ENCODE peak calls at places on chromosomes 11 and 22, in ten cellular contexts. P is activated CD8-positive, alpha-beta T cell treated with anti-CD3 and anti-CD28 coated beads for 36 hours; K is PC-9; M is HFF-Myc; B is RWPE1; J is cardiac muscle cell; Y is HFFc6; E is WTC11; X is foreskin fibroblast; S is brain microvascular endothelial cell. H is an unnamed sample.

GRCh38 chr11:116694815-116695590 is 77.8 kb downstream of the BUD13 start:
- DNase-seq in S (no peak), J (no peak), K (no peak), E (no peak), X (no peak), B (peak), M (no peak), Y (no peak), P (no peak), H (no peak)

GRCh38 chr11:119427279-119427678 is 4.3 kb upstream of the THY1 start:
- DNase-seq in S (no peak), B (peak), K (peak), J (peak), E (no peak), P (no peak), M (no peak), X (no peak), Y (no peak), H (no peak)

GRCh38 chr11:14312736-14313438 is 46.1 kb downstream of the RRAS2 start:
- DNase-seq in E (no peak), Y (peak), J (no peak), P (no peak), S (peak), B (no peak), X (peak), M (peak), K (no peak), H (no peak)

GRCh38 chr11:77590194-77590591 is 440 bp downstream of the AQP11 start:
- DNase-seq in J (peak), P (peak), M (no peak), S (peak), X (peak), B (no peak), Y (peak), E (peak), K (no peak), H (no peak)

GRCh38 chr11:110453684-110454354 is 24.1 kb downstream of the FDX1 start:
- DNase-seq in K (no peak), X (no peak), E (no peak), S (no peak), J (peak), M (no peak), P (no peak), B (no peak), Y (no peak), H (peak)

GRCh38 chr11:134124660-134125451 is 56.0 kb downstream of the JAM3 start:
- DNase-seq in M (no peak), Y (peak), E (peak), J (peak), S (peak), X (peak), K (no peak), B (no peak), P (peak), H (no peak)

GRCh38 chr11:57514538-57515331 is 767 bp downstream of the SLC43A1 start:
- DNase-seq in J (peak), B (peak), X (peak), M (no peak), S (peak), E (peak), Y (no peak), K (no peak), P (peak), H (peak)

GRCh38 chr11:74072286-74072685 is 63.4 kb upstream of the UCP3 start:
- DNase-seq in K (no peak), Y (no peak), M (no peak), S (no peak), B (no peak), E (no peak), X (no peak), P (no peak), J (no peak), H (peak)

GRCh38 chr11:65541093-65542010 is 16.5 kb downstream of the SCYL1 start:
- DNase-seq in P (no peak), M (no peak), B (no peak), S (no peak), Y (no peak), E (no peak), J (no peak), K (peak), X (peak), H (no peak)

GRCh38 chr11:65540290-65541092 is 15.6 kb downstream of the SCYL1 start:
- DNase-seq in E (peak), Y (peak), S (peak), M (peak), K (peak), X (peak), J (peak), P (peak), B (peak), H (peak)

GRCh38 chr11:65538915-65539374 is 14.1 kb downstream of the SCYL1 start:
- DNase-seq in E (peak), K (no peak), Y (no peak), J (no peak), M (no peak), B (no peak), S (no peak), P (no peak), X (no peak), H (no peak)

GRCh38 chr11:65538232-65538914 is 13.5 kb downstream of the SCYL1 start:
- DNase-seq in X (no peak), M (no peak), S (no peak), J (no peak), K (no peak), Y (no peak), E (no peak), P (no peak), B (no peak), H (no peak)

DNA sequence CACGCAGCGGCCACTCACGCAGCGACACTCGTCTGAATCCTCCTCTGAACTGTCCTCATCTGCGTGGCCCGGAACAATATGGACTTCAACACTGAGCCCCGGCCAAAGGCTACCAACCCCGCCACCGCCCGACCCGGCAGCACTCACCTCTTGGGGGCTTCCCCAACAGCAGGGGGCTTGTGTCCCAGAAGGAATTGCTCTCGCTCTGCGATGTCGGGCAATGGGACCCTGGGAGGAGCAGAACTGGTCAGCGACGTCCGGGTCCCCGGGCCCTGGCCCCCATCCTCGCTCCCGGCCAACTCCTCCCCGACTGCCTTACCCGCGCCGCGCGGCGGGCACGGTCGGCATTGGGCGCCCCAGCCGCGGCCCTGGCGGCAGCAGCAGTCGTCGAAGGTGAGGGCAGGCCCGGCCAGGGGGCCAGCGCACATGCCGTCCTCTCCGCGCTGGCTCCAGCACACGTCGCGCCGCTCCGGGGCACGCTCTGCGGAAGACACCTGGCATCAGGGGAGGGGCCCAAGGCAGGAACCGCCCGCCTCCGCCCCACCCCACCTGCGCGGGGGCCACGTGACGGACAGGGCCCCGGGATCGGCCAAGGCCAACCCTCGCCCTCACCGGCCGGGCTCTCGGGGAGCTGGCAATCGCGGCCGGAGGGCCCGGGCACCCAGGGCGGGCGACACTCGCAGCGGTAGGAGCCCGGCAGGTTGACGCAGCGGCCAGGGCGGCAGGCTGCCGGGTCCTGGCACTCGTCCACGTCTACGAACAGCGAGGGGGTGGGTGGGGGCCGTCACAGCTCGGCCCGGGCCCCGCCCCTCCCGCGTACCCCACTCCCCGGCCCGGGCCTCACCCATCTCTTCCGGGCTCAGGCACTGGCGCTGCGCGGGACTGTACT is 14.8 kb downstream of the SCYL1 start:
- DNase-seq in S (no peak), K (no peak), B (peak), P (no peak), E (peak), Y (no peak), X (no peak), J (no peak), M (no peak), H (peak)
- TF ChIP-seq CTCF in S (no peak), K (no peak), B (no peak), P (peak), E (no peak), Y (peak), X (no peak), J (no peak), M (no peak), H (no peak)

GRCh38 chr11:93032580-93032979 is 63.1 kb downstream of the MTNR1B start:
- DNase-seq in M (no peak), X (no peak), Y (no peak), E (no peak), B (no peak), K (no peak), P (no peak), S (no peak), J (no peak), H (no peak)
- TF ChIP-seq CTCF in M (no peak), X (no peak), Y (no peak), E (no peak), B (no peak), K (no peak), P (no peak), S (no peak), J (no peak), H (no peak)

GRCh38 chr11:31240340-31240904 is 129.1 kb downstream of the DCDC1 start:
- DNase-seq in B (no peak), Y (no peak), P (peak), M (no peak), K (peak), X (peak), J (peak), S (peak), E (peak), H (no peak)
- TF ChIP-seq CTCF in B (peak), Y (peak), P (peak), M (peak), K (peak), X (peak), J (peak), S (peak), E (peak), H (peak)

GRCh38 chr22:37538590-37539357 is 19.6 kb upstream of the CARD10 start:
- DNase-seq in E (peak), Y (peak), M (peak), K (peak), B (peak), S (peak), J (peak), P (peak), X (peak), H (peak)
- TF ChIP-seq CTCF in E (peak), Y (peak), M (peak), K (peak), B (peak), S (peak), J (peak), P (peak), X (peak), H (peak)

DNA sequence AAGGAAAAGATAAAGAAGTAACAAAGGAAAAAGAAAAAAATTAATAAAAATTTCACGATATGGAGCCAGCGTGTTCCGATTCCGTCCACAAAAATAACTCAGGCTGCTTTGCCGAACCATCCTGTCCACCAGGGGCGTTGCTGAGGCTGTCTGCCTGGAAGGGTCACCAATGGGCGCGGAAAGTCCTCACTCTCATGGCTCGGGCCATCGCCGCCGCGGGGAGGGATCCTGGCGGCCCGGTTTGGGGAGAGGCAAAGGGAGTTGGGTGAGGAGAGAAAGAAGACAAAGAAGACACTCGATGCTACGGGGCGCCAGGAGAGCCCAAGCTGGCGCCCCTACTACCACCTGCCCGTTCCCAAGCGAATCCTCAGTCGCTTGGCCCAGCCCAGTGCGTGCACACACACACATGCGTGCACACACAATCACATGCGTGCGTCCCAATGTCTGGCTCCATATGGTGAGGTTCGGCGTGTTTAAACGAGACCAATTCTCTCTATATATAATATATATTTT is 5.6 kb upstream of the PYGM start:
- DNase-seq in K (no peak), S (no peak), J (no peak), P (no peak), M (no peak), B (no peak), X (no peak), E (peak), Y (no peak), H (peak)
- TF ChIP-seq CTCF in K (peak), S (peak), J (no peak), P (peak), M (peak), B (no peak), X (no peak), E (no peak), Y (peak), H (no peak)

DNA sequence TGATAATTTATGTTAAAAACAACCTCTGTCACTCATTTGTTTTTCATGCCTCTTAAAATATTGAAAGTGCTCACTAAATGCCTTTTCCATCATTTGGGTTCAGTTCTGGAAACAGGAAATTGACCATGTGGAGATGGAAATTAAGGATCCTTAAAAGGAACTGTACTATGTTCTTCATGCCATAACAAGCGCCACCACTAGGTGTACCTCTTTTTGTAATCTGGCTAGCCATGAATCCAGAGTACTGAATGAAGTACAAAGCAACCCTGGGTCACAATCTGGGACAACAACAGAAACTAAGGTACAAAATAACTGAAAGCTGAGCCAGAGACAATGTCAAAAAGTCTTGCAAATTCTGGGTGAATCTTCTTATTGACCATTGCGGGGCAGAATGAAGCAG is 559.1 kb downstream of the FAM181B start:
- DNase-seq in P (no peak), J (no peak), M (no peak), K (no peak), E (peak), B (no peak), Y (no peak), X (no peak), S (peak), H (no peak)
- TF ChIP-seq CTCF in P (peak), J (no peak), M (no peak), K (peak), E (peak), B (no peak), Y (peak), X (no peak), S (peak), H (no peak)